ENCODE peak calls at places on chromosomes 16 and 17, in five cellular contexts. O is gastrocnemius medialis, V is heart right ventricle, B is colonic mucosa, A is BE2C. C is an unnamed sample. For H3K4me1, the result is how much of the 10 kb centered on the place peaks cover.

GRCh38 chr16:64982581-64982980 is 139.3 kb downstream of the CDH11 start:
- DNase-seq in B (no peak), O (no peak), V (no peak), A (no peak), C (no peak)

GRCh38 chr17:19830061-19830460 is 37.7 kb downstream of the ULK2 start:
- DNase-seq in B (no peak), A (no peak), V (no peak), O (no peak), C (no peak)

GRCh38 chr17:31251618-31252328 is 45.3 kb downstream of the OMG start:
- DNase-seq in B (no peak), V (no peak), O (no peak), A (no peak), C (no peak)

GRCh38 chr17:69834494-69834893 is 240.5 kb upstream of the KCNJ16 start:
- DNase-seq in O (no peak), V (no peak), A (no peak), B (no peak), C (no peak)

GRCh38 chr16:81994485-81994884 is 16.8 kb downstream of the SDR42E1 start:
- DNase-seq in V (no peak), O (no peak), B (no peak), A (no peak), C (no peak)

GRCh38 chr17:39096435-39097158 is 54.8 kb downstream of the PLXDC1 start:
- DNase-seq in B (peak), O (no peak), A (no peak), V (no peak), C (no peak)

GRCh38 chr17:40699359-40699758 is 4.2 kb downstream of the KRT24 start:
- DNase-seq in V (no peak), A (no peak), B (no peak), O (no peak), C (no peak)

GRCh38 chr16:54203384-54203783 is 83.2 kb downstream of the IRX3 start:
- DNase-seq in V (no peak), A (no peak), O (no peak), B (no peak), C (no peak)

GRCh38 chr16:78524066-78524595 is 424.7 kb downstream of the WWOX start:
- DNase-seq in B (no peak), V (no peak), O (no peak), A (no peak), C (no peak)

GRCh38 chr17:5468075-5468473 is 708 bp downstream of the DHX33 start:
- DNase-seq in V (no peak), B (no peak), O (no peak), A (no peak), C (no peak)

GRCh38 chr17:61324540-61324868 is 75.1 kb upstream of the TBX2 start:
- DNase-seq in V (no peak), B (no peak), A (no peak), O (no peak), C (no peak)

GRCh38 chr16:990516-991291 is 9.1 kb downstream of the SOX8 start:
- DNase-seq in B (no peak), O (no peak), A (no peak), V (no peak), C (no peak)

GRCh38 chr17:78922876-78923498 is 2.2 kb downstream of the TIMP2 start:
- DNase-seq in O (no peak), A (no peak), V (no peak), B (no peak), C (no peak)

GRCh38 chr16:61791465-61791864 is 244.8 kb downstream of the CDH8 start:
- DNase-seq in B (no peak), A (no peak), V (no peak), O (no peak), C (no peak)

GRCh38 chr17:47223007-47223406 is 13.9 kb downstream of the MYL4 start:
- DNase-seq in A (no peak), V (no peak), B (no peak), O (no peak), C (no peak)

GRCh38 chr16:8863594-8864424 is 5.0 kb downstream of the CARHSP1 start:
- DNase-seq in V (peak), B (peak), O (no peak), A (peak), C (peak)

GRCh38 chr17:6948562-6948961 is 47.3 kb upstream of the ALOX12 start:
- DNase-seq in O (no peak), V (no peak), B (no peak), A (no peak), C (no peak)

GRCh38 chr17:21019976-21020575 is 22.7 kb downstream of the USP22 start:
- DNase-seq in B (no peak), A (peak), O (no peak), V (no peak), C (peak)

GRCh38 chr17:61405047-61405685 is 5.5 kb downstream of the TBX2 start:
- DNase-seq in V (no peak), O (no peak), A (peak), B (no peak), C (no peak)

GRCh38 chr16:71542377-71542776 is 16.2 kb downstream of the CHST4 start:
- DNase-seq in V (peak), B (peak), A (peak), O (no peak), C (peak)

GRCh38 chr16:58128721-58129096 is 472 bp downstream of the CFAP20 start:
- DNase-seq in O (no peak), V (peak), A (peak), B (no peak), C (no peak)

GRCh38 chr17:31052187-31052889 is 42.4 kb upstream of the NF1 start:
- DNase-seq in V (peak), B (no peak), O (peak), A (no peak), C (peak)

GRCh38 chr16:49462989-49463371 is 89.4 kb downstream of the C16orf78 start:
- DNase-seq in B (peak), O (no peak), V (no peak), A (no peak), C (no peak)

GRCh38 chr17:63120406-63120805 is 154.4 kb downstream of the TANC2 start:
- DNase-seq in V (no peak), O (no peak), B (no peak), A (no peak), C (no peak)

GRCh38 chr17:19720631-19721426 is 4.4 kb upstream of the SLC47A2 start:
- DNase-seq in V (no peak), B (peak), A (no peak), O (no peak), C (peak)

GRCh38 chr16:26889751-26890150 is 177.0 kb upstream of the C16orf82 start:
- DNase-seq in V (no peak), B (no peak), A (no peak), O (no peak), C (no peak)

GRCh38 chr17:64938925-64939474 is 19.7 kb upstream of the LRRC37A3 start:
- DNase-seq in V (peak), O (no peak), A (peak), B (peak), C (peak)

GRCh38 chr16:28181557-28181914 is 30.2 kb downstream of the XPO6 start:
- DNase-seq in O (peak), V (no peak), B (peak), A (no peak), C (no peak)

GRCh38 chr16:50709980-50710379 is 16.6 kb downstream of the NOD2 start:
- DNase-seq in A (no peak), B (no peak), O (no peak), V (no peak), C (no peak)

GRCh38 chr17:4433515-4434031 is at the start of gene SPNS3:
- DNase-seq in O (no peak), B (no peak), A (no peak), V (no peak), C (no peak)

GRCh38 chr17:73357981-73358380 is 46.2 kb upstream of the CDC42EP4 start:
- DNase-seq in A (no peak), O (no peak), B (no peak), V (no peak), C (no peak)

GRCh38 chr17:67032382-67032781 is 12.0 kb upstream of the CACNG1 start:
- DNase-seq in V (no peak), A (no peak), O (no peak), B (no peak), C (no peak)

GRCh38 chr17:351875-352420 is 659 bp downstream of the RPH3AL start:
- DNase-seq in B (no peak), V (no peak), A (no peak), O (no peak), C (no peak)

GRCh38 chr17:353213-353837 is 718 bp upstream of the RPH3AL start:
- DNase-seq in B (no peak), O (no peak), A (no peak), V (no peak), C (peak)

GRCh38 chr17:351436-351713 is 1.2 kb downstream of the RPH3AL start:
- DNase-seq in B (no peak), V (no peak), O (no peak), A (no peak), C (no peak)

GRCh38 chr17:353838-354234 is 1.2 kb upstream of the RPH3AL start:
- DNase-seq in O (no peak), V (no peak), A (no peak), B (no peak), C (no peak)

GRCh38 chr17:352421-353212 is at the start of gene RPH3AL:
- DNase-seq in O (peak), A (peak), B (peak), V (peak), C (peak)
- H3K4me1 ChIP-seq in O (under half), A (under half), B (under half), V (half or more), C (half or more)

GRCh38 chr17:17523714-17524075 is 27.5 kb upstream of the RASD1 start:
- DNase-seq in V (no peak), B (no peak), A (no peak), O (no peak), C (no peak)
- H3K4me1 ChIP-seq in V (under half), B (under half), A (under half), O (under half), C (under half)

GRCh38 chr17:36593651-36594316 is 2.1 kb downstream of the DHRS11 start:
- DNase-seq in A (no peak), B (peak), O (no peak), V (no peak), C (no peak)
- H3K4me1 ChIP-seq in A (under half), B (under half), O (under half), V (under half), C (half or more)

GRCh38 chr16:29809850-29810698 is 1.9 kb upstream of the PRRT2 start:
- DNase-seq in O (no peak), A (peak), B (no peak), V (no peak), C (peak)
- H3K4me1 ChIP-seq in O (under half), A (under half), B (under half), V (half or more), C (half or more)

GRCh38 chr16:88738167-88739084 is 32.1 kb downstream of the CTU2 start:
- DNase-seq in O (no peak), V (no peak), A (no peak), B (no peak), C (no peak)
- H3K4me1 ChIP-seq in O (under half), V (under half), A (under half), B (under half), C (under half)

GRCh38 chr17:76076100-76076764 is 1.7 kb downstream of the GALR2 start:
- DNase-seq in O (no peak), B (no peak), A (no peak), V (no peak), C (no peak)

GRCh38 chr17:76074390-76075363 is at the start of gene GALR2:
- DNase-seq in O (no peak), V (no peak), B (no peak), A (no peak), C (no peak)

GRCh38 chr17:76075364-76076099 is 951 bp downstream of the GALR2 start:
- DNase-seq in B (no peak), A (no peak), V (no peak), O (no peak), C (peak)

GRCh38 chr17:76072149-76072858 is at the start of gene SRP68:
- DNase-seq in O (peak), B (peak), A (peak), V (peak), C (peak)

DNA sequence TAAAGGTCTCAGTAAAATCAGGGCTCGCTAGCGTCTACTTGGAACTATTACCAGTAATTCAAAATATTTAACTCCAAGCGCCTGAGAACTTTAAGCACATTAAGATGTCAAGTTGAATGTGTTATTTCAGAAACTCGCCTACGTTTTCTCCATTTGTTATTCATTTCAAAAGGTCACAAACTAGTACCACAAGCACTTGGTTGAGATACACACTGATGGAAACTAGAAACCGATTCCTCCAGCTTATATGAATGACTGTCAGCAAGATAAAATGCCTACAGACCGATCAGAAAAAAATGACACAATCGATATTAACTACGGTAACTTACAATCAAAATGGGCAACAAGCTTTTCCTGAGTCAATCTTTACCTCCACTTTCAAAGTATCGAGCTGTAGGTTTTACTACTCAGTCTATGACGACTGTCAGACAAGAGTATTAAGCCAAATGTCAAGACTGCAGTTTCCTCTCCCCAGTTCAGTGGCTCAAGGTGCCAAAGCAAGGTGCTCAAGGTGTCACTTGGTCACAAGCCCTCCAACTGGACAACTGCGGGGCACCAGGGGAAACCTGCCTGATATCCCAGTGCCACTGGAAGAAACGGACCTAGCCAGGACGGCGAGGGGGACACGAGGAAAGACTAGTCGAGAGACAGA is 694 bp downstream of the SRP68 start:
- DNase-seq in B (peak), O (no peak), A (no peak), V (no peak), C (no peak)
- H3K4me1 ChIP-seq in B (under half), O (under half), A (under half), V (half or more), C (under half)

GRCh38 chr17:49730078-49730786 is 22.5 kb upstream of the SLC35B1 start:
- DNase-seq in A (no peak), B (peak), V (peak), O (peak), C (peak)
- H3K4me1 ChIP-seq in A (under half), B (under half), V (under half), O (under half), C (under half)

GRCh38 chr17:82723169-82723807 is 6.8 kb downstream of the FN3KRP start:
- DNase-seq in B (no peak), V (no peak), A (no peak), O (no peak), C (no peak)

GRCh38 chr17:82722341-82723013 is 6.0 kb downstream of the FN3KRP start:
- DNase-seq in B (no peak), A (no peak), V (no peak), O (no peak), C (no peak)

GRCh38 chr17:82718986-82719685 is 2.6 kb downstream of the FN3KRP start:
- DNase-seq in V (no peak), O (no peak), B (no peak), A (no peak), C (no peak)

GRCh38 chr17:82716383-82717181 is at the start of gene FN3KRP:
- DNase-seq in B (peak), V (peak), O (peak), A (peak), C (peak)

GRCh38 chr17:82720204-82720603 is 3.7 kb downstream of the FN3KRP start:
- DNase-seq in V (no peak), A (no peak), B (no peak), O (no peak), C (no peak)
- H3K4me1 ChIP-seq in V (under half), A (under half), B (under half), O (under half), C (under half)

C was measured in mucosa of descending colon.